ENCODE peak calls at places on chromosomes 12 and 14, in four cellular contexts. H is A549, M is OCI-LY7, U is pancreas. A is an unnamed sample. For H3K4me1, the result is how much of the 10 kb centered on the place peaks cover.

GRCh38 chr12:29152223-29152868 is 3.3 kb downstream of the FAR2 start:
- DNase-seq in H (no peak), M (peak), U (no peak), A (no peak)

GRCh38 chr12:45434094-45434493 is 218.2 kb downstream of the ANO6 start:
- DNase-seq in H (no peak), M (no peak), U (no peak), A (no peak)

GRCh38 chr12:57366315-57366714 is 64.5 kb downstream of the R3HDM2 start:
- DNase-seq in H (no peak), M (no peak), U (no peak), A (no peak)

GRCh38 chr14:43651185-43651787 is 855.8 kb downstream of the FSCB start:
- DNase-seq in H (no peak), M (no peak), U (no peak), A (no peak)

GRCh38 chr12:33438890-33439586 is 581 bp downstream of the SYT10 start:
- DNase-seq in H (no peak), M (no peak), U (peak), A (no peak)

GRCh38 chr12:132176358-132176919 is 32.2 kb downstream of the NOC4L start:
- DNase-seq in H (no peak), M (no peak), U (peak), A (no peak)

GRCh38 chr14:100709252-100709955 is 17.3 kb upstream of the DLK1 start:
- DNase-seq in H (no peak), M (no peak), U (no peak), A (no peak)

GRCh38 chr14:99550387-99550992 is 53.5 kb downstream of the CCDC85C start:
- DNase-seq in H (no peak), M (no peak), U (no peak), A (no peak)

GRCh38 chr12:24034160-24034559 is 84.7 kb upstream of the SOX5 start:
- DNase-seq in H (no peak), M (no peak), U (no peak), A (no peak)

GRCh38 chr12:104340177-104340576 is 36.6 kb downstream of the EID3 start:
- DNase-seq in H (no peak), M (no peak), U (no peak), A (no peak)

GRCh38 chr12:90102957-90103652 is 394.5 kb upstream of the ATP2B1 start:
- DNase-seq in H (peak), M (peak), U (no peak), A (no peak)

GRCh38 chr12:50326636-50327284 is 43.4 kb upstream of the LIMA1 start:
- DNase-seq in H (peak), M (no peak), U (no peak), A (no peak)

GRCh38 chr14:75196064-75196463 is 19.7 kb upstream of the TMED10 start:
- DNase-seq in H (no peak), M (no peak), U (no peak), A (no peak)

GRCh38 chr12:105204916-105205315 is 31.1 kb downstream of the APPL2 start:
- DNase-seq in H (no peak), M (no peak), U (no peak), A (no peak)

GRCh38 chr14:35051796-35052195 is 5.7 kb downstream of the FAM177A1 start:
- DNase-seq in H (peak), M (no peak), U (no peak), A (no peak)

GRCh38 chr14:104865631-104866441 is 768 bp downstream of the CEP170B start:
- DNase-seq in H (peak), M (no peak), U (peak), A (no peak)

GRCh38 chr12:79547735-79548347 is 142.9 kb downstream of the PAWR start:
- DNase-seq in H (peak), M (peak), U (no peak), A (no peak)

GRCh38 chr12:103930787-103931536 is 752 bp downstream of the HSP90B1 start:
- DNase-seq in H (peak), M (peak), U (peak), A (peak)

GRCh38 chr14:20485900-20486299 is 16.7 kb downstream of the PNP start:
- DNase-seq in H (no peak), M (no peak), U (no peak), A (no peak)

GRCh38 chr12:52086944-52087835 is 7.7 kb downstream of the SMIM41 start:
- DNase-seq in H (no peak), M (no peak), U (no peak), A (no peak)

GRCh38 chr12:58919271-58920101 is 818 bp downstream of the LRIG3 start:
- DNase-seq in H (peak), M (no peak), U (peak), A (no peak)

GRCh38 chr14:68145539-68145938 is 326.0 kb downstream of the RAD51B start:
- DNase-seq in H (no peak), M (no peak), U (no peak), A (no peak)

GRCh38 chr12:91172051-91172450 is 10.6 kb downstream of the DCN start:
- DNase-seq in H (no peak), M (no peak), U (no peak), A (no peak)

GRCh38 chr12:104023710-104024109 is 26.3 kb downstream of the GLT8D2 start:
- DNase-seq in H (no peak), M (no peak), U (no peak), A (no peak)

GRCh38 chr12:33313476-33313875 is 126.1 kb downstream of the SYT10 start:
- DNase-seq in H (no peak), M (no peak), U (no peak), A (no peak)

GRCh38 chr14:95185452-95186392 is 28.4 kb upstream of the DICER1 start:
- DNase-seq in H (no peak), M (no peak), U (no peak), A (no peak)

GRCh38 chr14:49106721-49107689 is 479.2 kb downstream of the RPS29 start:
- DNase-seq in H (no peak), M (no peak), U (no peak), A (no peak)

GRCh38 chr14:68178282-68178681 is 358.7 kb downstream of the RAD51B start:
- DNase-seq in H (no peak), M (no peak), U (no peak), A (no peak)

GRCh38 chr14:72643317-72643801 is 250.5 kb downstream of the DPF3 start:
- DNase-seq in H (peak), M (no peak), U (no peak), A (no peak)

GRCh38 chr12:5317556-5317955 is 114.4 kb upstream of the NTF3 start:
- DNase-seq in H (no peak), M (no peak), U (no peak), A (no peak)

GRCh38 chr12:111616177-111616623 is 17.1 kb upstream of the ATXN2 start:
- DNase-seq in H (no peak), M (no peak), U (no peak), A (no peak)

GRCh38 chr12:27335364-27336145 is 2.9 kb downstream of the BMAL2 start:
- DNase-seq in H (no peak), M (no peak), U (no peak), A (no peak)

GRCh38 chr14:92922155-92922735 is 705 bp upstream of the CHGA start:
- DNase-seq in H (peak), M (peak), U (no peak), A (no peak)

GRCh38 chr12:125549836-125550235 is 484.6 kb downstream of the AACS start:
- DNase-seq in H (peak), M (peak), U (no peak), A (no peak)

GRCh38 chr12:109981311-109981710 is 14.9 kb downstream of the GIT2 start:
- DNase-seq in H (no peak), M (no peak), U (no peak), A (peak)

GRCh38 chr14:95490727-95491451 is 25.6 kb downstream of the SYNE3 start:
- DNase-seq in H (peak), M (no peak), U (no peak), A (no peak)

GRCh38 chr12:92290881-92291280 is 145.2 kb upstream of the BTG1 start:
- DNase-seq in H (no peak), M (no peak), U (no peak), A (no peak)

GRCh38 chr12:61097991-61098580 is 1162.1 kb upstream of the USP15 start:
- DNase-seq in H (no peak), M (no peak), U (peak), A (no peak)

GRCh38 chr12:34109390-34109789 is 87.1 kb downstream of the ALG10 start:
- DNase-seq in H (no peak), M (no peak), U (no peak), A (no peak)

DNA sequence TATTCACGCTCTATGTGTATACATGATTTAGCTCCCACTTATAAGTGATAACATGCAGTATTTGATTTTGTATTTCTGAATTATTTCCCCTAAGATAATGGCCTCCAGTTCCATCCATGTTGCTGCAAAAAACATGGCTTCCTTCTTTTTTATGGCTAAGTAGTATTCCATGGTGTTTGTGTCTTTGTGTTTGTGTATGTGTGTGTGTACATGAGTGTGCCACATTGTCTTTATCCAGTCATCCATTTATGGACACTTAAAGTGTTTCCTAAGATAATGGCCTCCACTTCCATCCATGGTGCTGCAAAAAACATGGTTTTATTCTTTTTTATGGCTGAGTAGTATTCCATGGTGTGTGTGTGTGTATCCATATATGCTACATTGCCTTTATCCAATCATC is 25.1 kb downstream of the USP15 start:
- DNase-seq in H (no peak), M (no peak), U (no peak), A (no peak)
- H3K4me1 ChIP-seq in H (under half), M (under half), U (under half), A (under half)

DNA sequence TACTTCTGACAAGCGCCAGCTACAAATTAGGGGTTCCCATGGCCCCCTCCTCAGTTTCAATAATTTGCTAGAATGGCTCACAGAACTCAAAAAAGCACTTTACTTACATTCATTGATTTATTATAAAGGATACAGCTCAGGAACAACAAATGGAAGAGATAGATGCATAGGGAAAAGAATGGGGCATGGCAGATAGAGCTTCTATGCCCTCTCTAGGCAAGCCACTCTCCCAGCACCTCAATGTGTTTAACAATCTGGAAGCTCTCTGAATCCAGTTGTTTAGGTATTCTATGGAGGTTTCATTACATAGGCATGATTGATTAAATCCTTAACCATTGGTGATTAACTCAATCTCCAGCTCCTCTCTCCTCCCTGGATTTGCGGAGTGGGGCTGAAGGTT is 184.5 kb upstream of the DAAM1 start:
- DNase-seq in H (no peak), M (no peak), U (no peak), A (no peak)
- TF ChIP-seq CTCF in H (no peak), M (no peak), U (no peak), A (no peak)

DNA sequence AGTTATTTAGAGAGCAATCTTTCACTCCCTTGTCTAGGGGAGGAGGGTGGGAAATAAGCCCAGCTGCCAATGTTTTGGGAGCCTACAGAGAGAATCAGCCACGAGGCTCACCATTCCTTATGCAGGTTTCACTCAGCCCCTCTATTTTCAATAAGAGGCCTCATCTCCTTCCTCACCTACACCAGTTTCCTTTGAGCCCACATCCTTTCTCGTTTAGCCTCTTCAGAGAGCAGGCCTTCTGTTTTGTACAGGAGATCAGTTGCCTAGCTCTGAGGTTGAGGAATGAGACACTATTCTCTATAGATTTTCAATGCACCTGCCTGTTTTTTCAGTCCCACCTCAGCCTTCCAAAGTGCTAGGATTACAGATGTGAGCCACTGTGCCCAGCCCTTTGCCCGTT is 17.9 kb downstream of the SNAPC1 start:
- DNase-seq in H (no peak), M (no peak), U (no peak), A (no peak)
- H3K4me3 ChIP-seq in H (no peak), M (no peak), U (no peak), A (no peak)

GRCh38 chr14:73763396-73763795 is 49.2 kb upstream of the PNMA1 start:
- DNase-seq in H (no peak), M (no peak), U (peak), A (no peak)
- H3K4me1 ChIP-seq in H (half or more), M (half or more), U (under half), A (half or more)

DNA sequence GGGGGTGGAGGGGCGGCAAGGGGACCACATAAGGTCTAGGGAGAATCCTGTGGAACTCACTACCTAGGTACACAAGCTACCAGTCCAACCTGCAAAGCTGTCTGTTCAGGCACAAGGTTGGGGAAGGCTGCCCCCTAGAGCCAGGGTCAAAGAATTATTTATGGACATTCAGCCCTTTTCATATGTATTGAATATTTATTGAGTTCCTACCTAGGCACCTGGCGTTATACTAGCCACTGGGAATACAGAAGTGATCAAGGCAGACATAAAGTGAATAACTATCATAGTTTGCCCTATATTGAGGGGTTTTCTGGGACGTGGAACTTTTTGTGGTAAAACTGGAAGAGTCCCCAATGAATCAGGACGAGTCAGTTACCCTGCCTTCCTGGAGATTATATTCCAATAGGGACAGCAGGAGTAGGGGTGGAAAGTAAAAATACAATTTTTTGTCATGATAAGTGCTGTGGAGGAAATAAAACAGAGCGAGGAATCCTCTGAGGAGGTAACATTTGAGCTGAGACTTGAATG is 5.8 kb upstream of the SLC48A1 start:
- DNase-seq in H (peak), M (peak), U (no peak), A (peak)
- TF ChIP-seq CTCF in H (peak), M (peak), U (peak), A (peak)

GRCh38 chr14:22484638-22485037 is 104.4 kb downstream of the DAD1 start:
- DNase-seq in H (no peak), M (no peak), U (no peak), A (no peak)
- H3K4me3 ChIP-seq in H (no peak), M (peak), U (no peak), A (peak)

DNA sequence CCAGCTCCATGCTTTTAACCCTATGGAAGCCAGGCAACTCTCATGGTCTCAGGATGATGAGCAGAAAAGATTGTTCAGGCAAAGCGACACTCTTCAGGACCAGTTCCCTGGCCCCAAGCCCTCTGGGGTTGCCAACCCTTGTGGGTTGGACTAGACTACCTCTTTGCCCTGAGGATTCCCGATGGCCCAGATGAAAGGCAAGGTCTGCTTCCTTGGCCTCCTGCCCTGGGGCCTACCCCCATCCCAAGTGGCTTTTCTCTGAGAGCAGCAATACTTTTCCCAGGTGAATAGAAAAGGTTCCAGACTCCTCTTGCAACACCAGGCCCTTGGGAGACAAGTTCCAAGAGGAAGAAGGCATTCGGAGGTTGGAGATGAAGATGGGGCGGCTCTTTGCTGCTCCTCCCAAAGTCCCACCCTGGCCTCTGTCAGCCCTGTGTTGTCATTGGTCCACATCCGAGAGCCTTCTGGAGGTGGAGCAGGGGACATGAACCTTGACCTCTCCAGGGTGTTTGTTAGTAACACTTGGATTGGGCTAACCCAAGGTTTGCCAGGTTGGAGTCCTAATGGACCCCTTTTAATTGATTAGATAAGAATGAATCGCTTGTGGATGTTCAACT is 131.1 kb downstream of the GCH1 start:
- DNase-seq in H (no peak), M (no peak), U (no peak), A (no peak)
- H3K4me1 ChIP-seq in H (under half), M (under half), U (under half), A (under half)

GRCh38 chr12:18549598-18549997 is 188.2 kb downstream of the PLCZ1 start:
- DNase-seq in H (no peak), M (no peak), U (no peak), A (no peak)
- TF ChIP-seq CTCF in H (no peak), M (no peak), U (no peak), A (no peak)